ENCODE peak calls at places on chromosomes 16 and 17, in nine cellular contexts. X is pancreas, J is heart left ventricle, Z is GM23338, V is epithelial cell of esophagus, A is cardiac fibroblast, S is adrenal gland, K is HCT116, G is lower leg skin. I is an unnamed sample.

GRCh38 chr16:641326-642188 is at the start of gene MCRIP2:
- DNase-seq in K (no peak), J (peak), A (peak), G (peak), S (peak), X (peak), V (peak), Z (peak), I (peak)

GRCh38 chr16:48011888-48012658 is 143.7 kb downstream of the ABCC12 start:
- DNase-seq in J (no peak), X (no peak), A (no peak), V (no peak), K (no peak), S (no peak), G (no peak), Z (no peak), I (no peak)

GRCh38 chr16:85569615-85570212 is 43.4 kb upstream of the GSE1 start:
- DNase-seq in S (peak), V (no peak), K (no peak), J (no peak), X (no peak), Z (peak), A (peak), G (no peak), I (peak)

GRCh38 chr17:74442291-74442669 is 10.4 kb downstream of the GPRC5C start:
- DNase-seq in J (no peak), S (peak), G (no peak), V (no peak), A (no peak), Z (no peak), K (no peak), X (no peak), I (no peak)

GRCh38 chr17:1617620-1618174 is 10.9 kb downstream of the SLC43A2 start:
- DNase-seq in K (peak), Z (no peak), V (peak), G (no peak), S (peak), X (no peak), J (no peak), A (peak), I (peak)

GRCh38 chr16:8936421-8936820 is 27.3 kb downstream of the USP7 start:
- DNase-seq in A (peak), S (peak), X (peak), Z (peak), K (peak), V (peak), J (no peak), G (no peak), I (no peak)

GRCh38 chr17:72069744-72070143 is 51.1 kb upstream of the SOX9 start:
- DNase-seq in J (no peak), K (no peak), G (no peak), Z (no peak), V (no peak), X (no peak), A (no peak), S (no peak), I (no peak)

GRCh38 chr16:83402969-83403368 is 404.8 kb upstream of the HSBP1 start:
- DNase-seq in J (no peak), S (no peak), V (peak), K (no peak), A (peak), G (no peak), X (no peak), Z (peak), I (no peak)

GRCh38 chr16:3954411-3954921 is 74.0 kb upstream of the CREBBP start:
- DNase-seq in A (peak), Z (no peak), J (no peak), X (no peak), V (peak), K (no peak), G (no peak), S (no peak), I (no peak)

GRCh38 chr17:46943511-46944393 is 20.8 kb downstream of the GOSR2 start:
- DNase-seq in S (peak), V (no peak), G (no peak), K (no peak), A (peak), J (peak), X (no peak), Z (peak), I (no peak)

GRCh38 chr16:89923640-89924297 is 627 bp downstream of the TUBB3 start:
- DNase-seq in G (no peak), K (no peak), X (no peak), Z (peak), V (no peak), S (peak), A (no peak), J (no peak), I (no peak)
- H3K4me3 ChIP-seq in G (no peak), K (peak), X (peak), Z (peak), V (no peak), S (peak), A (peak), J (peak), I (no peak)

DNA sequence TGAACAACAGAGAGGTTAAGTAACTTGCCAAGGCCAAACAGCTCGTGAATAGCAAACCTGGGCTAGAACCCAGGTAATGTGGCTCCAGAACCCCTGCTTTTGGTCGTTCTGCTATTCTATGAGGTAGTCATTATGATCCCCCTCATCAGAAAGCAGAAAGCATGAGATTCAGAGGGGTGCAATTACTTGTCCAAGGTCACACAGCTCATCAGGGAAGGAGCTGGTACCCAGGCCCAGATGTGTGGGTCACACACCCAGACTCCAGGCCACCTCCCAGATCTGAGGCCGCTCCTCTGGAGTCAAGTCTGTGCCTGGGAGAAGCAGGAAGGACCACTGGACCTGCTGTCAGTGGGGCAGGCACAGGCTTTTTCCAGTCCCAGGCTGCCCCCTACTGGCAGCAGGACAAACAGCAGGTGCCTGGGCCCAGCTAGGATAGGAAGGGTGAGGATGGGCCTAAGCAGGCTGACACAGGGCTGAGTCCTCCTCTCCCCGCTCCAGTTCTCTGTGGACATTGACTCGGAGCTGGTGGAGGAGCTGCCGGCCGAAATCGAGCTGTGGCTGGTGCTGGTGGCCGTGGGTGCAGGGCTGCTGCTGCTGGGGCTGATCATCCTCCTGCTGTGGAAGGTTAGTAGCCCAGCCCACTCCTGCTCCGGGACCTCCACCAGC is 7.8 kb upstream of the PDK2 start:
- DNase-seq in Z (peak), J (peak), V (peak), S (peak), G (no peak), X (no peak), A (peak), K (peak), I (peak)
- H3K4me3 ChIP-seq in Z (no peak), J (no peak), V (no peak), S (no peak), G (no peak), X (no peak), A (no peak), K (no peak), I (no peak)

DNA sequence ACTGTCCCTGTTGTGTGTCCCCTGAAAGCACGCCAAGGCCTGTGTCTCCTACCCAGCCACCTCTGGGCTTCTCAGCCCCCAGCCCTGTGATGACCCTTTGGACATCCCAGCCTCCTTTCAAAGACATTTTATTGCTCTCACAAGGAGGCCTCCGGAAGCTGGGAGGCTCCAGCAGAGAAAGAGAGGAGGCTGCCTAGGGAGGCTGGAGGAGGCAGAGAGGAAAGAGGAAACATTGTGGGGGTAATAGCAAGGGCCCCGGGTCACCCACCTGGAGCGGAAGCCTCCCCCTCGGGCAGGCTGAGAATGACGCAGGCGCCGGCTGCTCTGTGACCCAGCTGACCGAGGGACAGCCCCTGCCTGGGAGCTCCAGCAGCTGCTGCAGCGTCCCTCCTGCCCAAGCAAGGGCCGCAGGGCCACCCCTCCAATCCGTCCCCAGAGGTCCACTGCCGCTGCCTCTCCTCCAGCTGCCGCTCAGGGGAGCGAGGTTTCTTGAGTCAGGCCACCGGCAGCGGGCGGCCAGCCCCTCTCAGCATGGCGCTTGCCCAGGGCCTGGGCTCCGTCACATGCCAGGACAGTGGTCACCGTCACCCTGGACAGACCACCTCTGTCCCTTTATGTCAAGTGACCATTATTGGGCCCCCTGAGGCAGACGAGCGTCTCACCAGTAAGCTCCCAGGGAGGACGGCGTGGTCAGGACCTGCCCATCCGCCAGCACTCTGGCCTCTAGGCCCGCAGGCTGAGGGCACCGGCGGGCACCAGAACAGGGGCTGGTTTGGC is 29.3 kb downstream of the ACTG1 start:
- DNase-seq in J (peak), X (peak), A (peak), Z (no peak), S (peak), K (no peak), G (no peak), V (no peak), I (peak)
- H3K4me3 ChIP-seq in J (peak), X (no peak), A (no peak), Z (peak), S (no peak), K (no peak), G (no peak), V (no peak), I (no peak)

DNA sequence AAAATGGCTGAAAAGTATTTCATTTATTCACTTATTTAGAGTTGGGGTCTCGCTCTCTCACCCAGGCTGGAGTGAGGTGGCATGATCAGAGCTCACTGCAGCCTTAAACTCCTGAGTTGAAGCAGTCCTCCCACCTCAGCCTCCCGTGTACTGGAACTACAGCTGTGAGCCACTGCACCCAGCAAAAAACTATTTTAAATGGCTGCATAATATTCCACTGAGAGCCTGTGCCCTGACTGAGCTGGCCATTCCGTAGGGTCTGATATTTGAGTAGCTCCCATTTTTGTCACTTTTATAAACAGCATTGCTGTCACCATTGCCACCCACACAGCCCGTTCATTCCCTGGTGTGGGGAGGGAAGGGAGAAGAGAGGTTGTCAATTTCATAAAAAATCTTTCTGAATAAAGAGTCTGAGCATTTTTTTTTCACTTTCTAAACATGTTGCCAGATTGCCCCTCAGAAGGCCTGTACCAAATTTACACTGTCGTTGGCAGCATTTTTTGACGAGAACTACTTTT is 7.0 kb upstream of the KIFC3 start:
- DNase-seq in K (no peak), S (no peak), G (no peak), J (no peak), Z (no peak), V (no peak), X (no peak), A (no peak), I (no peak)
- H3K4me3 ChIP-seq in K (no peak), S (no peak), G (no peak), J (no peak), Z (no peak), V (no peak), X (no peak), A (no peak), I (no peak)

GRCh38 chr16:60458255-60458654 is 1578.0 kb downstream of the CDH8 start:
- DNase-seq in S (no peak), G (no peak), A (no peak), Z (no peak), J (no peak), K (no peak), V (no peak), X (no peak), I (no peak)

DNA sequence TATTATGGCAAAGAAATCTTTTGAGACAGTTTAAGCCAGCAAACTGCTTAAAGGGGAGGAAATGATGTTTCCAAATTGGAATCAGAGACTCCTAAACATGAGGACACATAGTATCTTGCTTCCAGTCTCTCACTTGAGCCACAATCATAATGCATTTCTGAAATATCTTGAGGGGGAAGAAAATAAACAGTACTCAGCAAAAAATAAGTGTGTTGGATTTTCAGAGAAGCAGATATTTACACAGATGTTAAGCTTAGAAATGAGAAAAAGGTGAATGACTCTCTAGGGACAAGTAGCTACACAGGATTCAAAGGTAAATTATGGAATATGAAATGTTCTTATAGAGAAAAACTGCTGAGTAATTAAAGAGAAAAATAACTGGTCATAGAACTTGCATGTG is 1583.6 kb downstream of the CDH8 start:
- DNase-seq in S (no peak), K (no peak), G (no peak), X (no peak), A (no peak), V (no peak), J (no peak), Z (no peak), I (no peak)
- H3K4me3 ChIP-seq in S (no peak), K (no peak), G (no peak), X (no peak), A (no peak), V (no peak), J (no peak), Z (no peak), I (no peak)

GRCh38 chr17:79866791-79867190 is 27.6 kb upstream of the CBX4 start:
- DNase-seq in K (no peak), X (no peak), J (no peak), V (no peak), G (no peak), Z (no peak), A (no peak), S (no peak), I (no peak)
- H3K4me3 ChIP-seq in K (no peak), X (no peak), J (no peak), V (no peak), G (no peak), Z (no peak), A (no peak), S (no peak), I (no peak)